ENCODE peak calls at places on chromosomes 4 and X, in seven cellular contexts. O is ELF-1; E is NCI-H187 treated with DMSO at 0.1 percent for 48 hours; Z is endothelial cell of umbilical vein; D is MG63; H is activated CD8-positive, alpha-beta T cell treated with anti-CD3 and anti-CD28 coated beads, Interleukin-2, amount 10 ng/mL, durations not matched to agents 7 days and 5 days; T is G401. J is an unnamed sample.

GRCh38 chr4:150972592-150972991 is 42.5 kb downstream of the LRBA start:
- DNase-seq in D (no peak), O (no peak), E (no peak), Z (peak), H (no peak), T (no peak), J (no peak)

GRCh38 chrX:132676561-132677186 is 187.8 kb upstream of the MBNL3 start:
- DNase-seq in E (no peak), H (no peak), T (no peak), D (no peak), Z (no peak), O (peak), J (peak)

GRCh38 chrX:120660638-120661037 is 30.8 kb upstream of the C1GALT1C1 start:
- DNase-seq in T (no peak), D (peak), Z (no peak), O (peak), H (no peak), E (no peak), J (no peak)

GRCh38 chr4:47838445-47838844 is 578 bp upstream of the CORIN start:
- DNase-seq in O (peak), T (peak), H (no peak), E (no peak), Z (no peak), D (no peak), J (peak)

GRCh38 chrX:21412883-21413282 is 38.7 kb downstream of the CNKSR2 start:
- DNase-seq in D (no peak), E (no peak), Z (no peak), T (no peak), O (no peak), H (no peak), J (no peak)

GRCh38 chrX:10615931-10616780 is 4.2 kb downstream of the MID1 start:
- DNase-seq in T (peak), H (peak), D (peak), E (no peak), Z (peak), O (peak), J (peak)

GRCh38 chrX:129823523-129823922 is 20.2 kb downstream of the ZDHHC9 start:
- DNase-seq in Z (no peak), O (no peak), E (no peak), T (no peak), D (no peak), H (no peak), J (no peak)

GRCh38 chr4:176593943-176594342 is 198.8 kb downstream of the VEGFC start:
- DNase-seq in D (no peak), H (no peak), Z (no peak), T (no peak), E (no peak), O (no peak), J (no peak)

J was measured in cerebellar cortex.